ENCODE peak calls at places on chromosome 12, in seven cellular contexts. One of them, this sample, is unnamed.

GRCh38 chr12:96236221-96236822 is 42.1 kb downstream of the ELK3 start:
- DNase-seq in CD4-positive, alpha-beta T cell: peak
- DNase-seq in mesothelial cell of epicardium: no peak
- DNase-seq in stimulated activated CD4-positive, alpha-beta T cell treated with anti-CD3 and anti-CD28 coated beads, Interleukin-4, amount 100 ng/mL, for 48 hours: no peak
- DNase-seq in cardiac fibroblast: peak
- DNase-seq in IMR-90: peak
- DNase-seq in ELR: no peak
- DNase-seq in this sample: no peak

GRCh38 chr12:131738196-131738595 is 27.3 kb downstream of the SFSWAP start:
- DNase-seq in CD4-positive, alpha-beta T cell: no peak
- DNase-seq in mesothelial cell of epicardium: no peak
- DNase-seq in stimulated activated CD4-positive, alpha-beta T cell treated with anti-CD3 and anti-CD28 coated beads, Interleukin-4, amount 100 ng/mL, for 48 hours: no peak
- DNase-seq in cardiac fibroblast: no peak
- DNase-seq in IMR-90: no peak
- DNase-seq in ELR: no peak
- DNase-seq in this sample: no peak

GRCh38 chr12:1517734-1518485 is 76.5 kb downstream of the FBXL14 start:
- DNase-seq in CD4-positive, alpha-beta T cell: no peak
- DNase-seq in mesothelial cell of epicardium: no peak
- DNase-seq in stimulated activated CD4-positive, alpha-beta T cell treated with anti-CD3 and anti-CD28 coated beads, Interleukin-4, amount 100 ng/mL, for 48 hours: no peak
- DNase-seq in cardiac fibroblast: no peak
- DNase-seq in IMR-90: no peak
- DNase-seq in ELR: no peak
- DNase-seq in this sample: no peak

GRCh38 chr12:24078318-24078765 is 128.9 kb upstream of the SOX5 start:
- DNase-seq in CD4-positive, alpha-beta T cell: no peak
- DNase-seq in mesothelial cell of epicardium: no peak
- DNase-seq in stimulated activated CD4-positive, alpha-beta T cell treated with anti-CD3 and anti-CD28 coated beads, Interleukin-4, amount 100 ng/mL, for 48 hours: no peak
- DNase-seq in cardiac fibroblast: no peak
- DNase-seq in IMR-90: peak
- DNase-seq in ELR: peak
- DNase-seq in this sample: no peak

GRCh38 chr12:47811581-47812484 is 7.9 kb downstream of the HDAC7 start:
- DNase-seq in CD4-positive, alpha-beta T cell: no peak
- DNase-seq in mesothelial cell of epicardium: no peak
- DNase-seq in stimulated activated CD4-positive, alpha-beta T cell treated with anti-CD3 and anti-CD28 coated beads, Interleukin-4, amount 100 ng/mL, for 48 hours: no peak
- DNase-seq in cardiac fibroblast: peak
- DNase-seq in IMR-90: peak
- DNase-seq in ELR: peak
- DNase-seq in this sample: peak

GRCh38 chr12:33357181-33357580 is 82.4 kb downstream of the SYT10 start:
- DNase-seq in CD4-positive, alpha-beta T cell: no peak
- DNase-seq in mesothelial cell of epicardium: no peak
- DNase-seq in stimulated activated CD4-positive, alpha-beta T cell treated with anti-CD3 and anti-CD28 coated beads, Interleukin-4, amount 100 ng/mL, for 48 hours: no peak
- DNase-seq in cardiac fibroblast: no peak
- DNase-seq in IMR-90: no peak
- DNase-seq in ELR: no peak
- DNase-seq in this sample: no peak

GRCh38 chr12:114168061-114168460 is 201.9 kb upstream of the RBM19 start:
- DNase-seq in CD4-positive, alpha-beta T cell: no peak
- DNase-seq in mesothelial cell of epicardium: no peak
- DNase-seq in stimulated activated CD4-positive, alpha-beta T cell treated with anti-CD3 and anti-CD28 coated beads, Interleukin-4, amount 100 ng/mL, for 48 hours: no peak
- DNase-seq in cardiac fibroblast: peak
- DNase-seq in IMR-90: peak
- DNase-seq in ELR: peak
- DNase-seq in this sample: no peak

GRCh38 chr12:81683881-81684280 is 75.3 kb downstream of the PPFIA2 start:
- DNase-seq in CD4-positive, alpha-beta T cell: no peak
- DNase-seq in mesothelial cell of epicardium: no peak
- DNase-seq in stimulated activated CD4-positive, alpha-beta T cell treated with anti-CD3 and anti-CD28 coated beads, Interleukin-4, amount 100 ng/mL, for 48 hours: no peak
- DNase-seq in cardiac fibroblast: no peak
- DNase-seq in IMR-90: no peak
- DNase-seq in ELR: no peak
- DNase-seq in this sample: no peak

GRCh38 chr12:122681814-122682213 is 21.3 kb downstream of the HCAR2 start:
- DNase-seq in CD4-positive, alpha-beta T cell: no peak
- DNase-seq in mesothelial cell of epicardium: no peak
- DNase-seq in stimulated activated CD4-positive, alpha-beta T cell treated with anti-CD3 and anti-CD28 coated beads, Interleukin-4, amount 100 ng/mL, for 48 hours: no peak
- DNase-seq in cardiac fibroblast: peak
- DNase-seq in IMR-90: peak
- DNase-seq in ELR: no peak
- DNase-seq in this sample: no peak

GRCh38 chr12:72141381-72141780 is 130.8 kb upstream of the TRHDE start:
- DNase-seq in CD4-positive, alpha-beta T cell: no peak
- DNase-seq in mesothelial cell of epicardium: no peak
- DNase-seq in stimulated activated CD4-positive, alpha-beta T cell treated with anti-CD3 and anti-CD28 coated beads, Interleukin-4, amount 100 ng/mL, for 48 hours: no peak
- DNase-seq in cardiac fibroblast: no peak
- DNase-seq in IMR-90: peak
- DNase-seq in ELR: peak
- DNase-seq in this sample: peak

GRCh38 chr12:50088577-50089335 is 3.6 kb downstream of the SMARCD1 start:
- DNase-seq in CD4-positive, alpha-beta T cell: peak
- DNase-seq in mesothelial cell of epicardium: no peak
- DNase-seq in stimulated activated CD4-positive, alpha-beta T cell treated with anti-CD3 and anti-CD28 coated beads, Interleukin-4, amount 100 ng/mL, for 48 hours: peak
- DNase-seq in cardiac fibroblast: peak
- DNase-seq in IMR-90: peak
- DNase-seq in ELR: peak
- DNase-seq in this sample: peak

GRCh38 chr12:74849801-74850200 is 312.2 kb downstream of the ATXN7L3B start:
- DNase-seq in CD4-positive, alpha-beta T cell: no peak
- DNase-seq in mesothelial cell of epicardium: no peak
- DNase-seq in stimulated activated CD4-positive, alpha-beta T cell treated with anti-CD3 and anti-CD28 coated beads, Interleukin-4, amount 100 ng/mL, for 48 hours: no peak
- DNase-seq in cardiac fibroblast: no peak
- DNase-seq in IMR-90: no peak
- DNase-seq in ELR: peak
- DNase-seq in this sample: no peak

GRCh38 chr12:75476076-75476475 is 4.5 kb upstream of the GLIPR1 start:
- DNase-seq in CD4-positive, alpha-beta T cell: no peak
- DNase-seq in mesothelial cell of epicardium: no peak
- DNase-seq in stimulated activated CD4-positive, alpha-beta T cell treated with anti-CD3 and anti-CD28 coated beads, Interleukin-4, amount 100 ng/mL, for 48 hours: peak
- DNase-seq in cardiac fibroblast: no peak
- DNase-seq in IMR-90: no peak
- DNase-seq in ELR: no peak
- DNase-seq in this sample: no peak

GRCh38 chr12:49414364-49414763 is 47.1 kb downstream of the SPATS2 start:
- DNase-seq in CD4-positive, alpha-beta T cell: no peak
- DNase-seq in mesothelial cell of epicardium: no peak
- DNase-seq in stimulated activated CD4-positive, alpha-beta T cell treated with anti-CD3 and anti-CD28 coated beads, Interleukin-4, amount 100 ng/mL, for 48 hours: no peak
- DNase-seq in cardiac fibroblast: no peak
- DNase-seq in IMR-90: no peak
- DNase-seq in ELR: no peak
- DNase-seq in this sample: no peak

GRCh38 chr12:112309797-112310196 is 72.4 kb downstream of the HECTD4 start:
- DNase-seq in CD4-positive, alpha-beta T cell: no peak
- DNase-seq in mesothelial cell of epicardium: no peak
- DNase-seq in stimulated activated CD4-positive, alpha-beta T cell treated with anti-CD3 and anti-CD28 coated beads, Interleukin-4, amount 100 ng/mL, for 48 hours: no peak
- DNase-seq in cardiac fibroblast: no peak
- DNase-seq in IMR-90: peak
- DNase-seq in ELR: peak
- DNase-seq in this sample: peak

GRCh38 chr12:83016226-83016835 is 329.6 kb downstream of the TMTC2 start:
- DNase-seq in CD4-positive, alpha-beta T cell: no peak
- DNase-seq in mesothelial cell of epicardium: no peak
- DNase-seq in stimulated activated CD4-positive, alpha-beta T cell treated with anti-CD3 and anti-CD28 coated beads, Interleukin-4, amount 100 ng/mL, for 48 hours: no peak
- DNase-seq in cardiac fibroblast: peak
- DNase-seq in IMR-90: peak
- DNase-seq in ELR: peak
- DNase-seq in this sample: no peak

GRCh38 chr12:104370989-104371870 is 67.7 kb downstream of the EID3 start:
- DNase-seq in CD4-positive, alpha-beta T cell: no peak
- DNase-seq in mesothelial cell of epicardium: no peak
- DNase-seq in stimulated activated CD4-positive, alpha-beta T cell treated with anti-CD3 and anti-CD28 coated beads, Interleukin-4, amount 100 ng/mL, for 48 hours: no peak
- DNase-seq in cardiac fibroblast: peak
- DNase-seq in IMR-90: peak
- DNase-seq in ELR: peak
- DNase-seq in this sample: peak

GRCh38 chr12:17215754-17216153 is 609.8 kb upstream of the LMO3 start:
- DNase-seq in CD4-positive, alpha-beta T cell: no peak
- DNase-seq in mesothelial cell of epicardium: no peak
- DNase-seq in stimulated activated CD4-positive, alpha-beta T cell treated with anti-CD3 and anti-CD28 coated beads, Interleukin-4, amount 100 ng/mL, for 48 hours: no peak
- DNase-seq in cardiac fibroblast: no peak
- DNase-seq in IMR-90: no peak
- DNase-seq in ELR: peak
- DNase-seq in this sample: no peak

GRCh38 chr12:124569375-124570148 is 2.1 kb upstream of the NCOR2 start:
- DNase-seq in CD4-positive, alpha-beta T cell: no peak
- DNase-seq in mesothelial cell of epicardium: no peak
- DNase-seq in stimulated activated CD4-positive, alpha-beta T cell treated with anti-CD3 and anti-CD28 coated beads, Interleukin-4, amount 100 ng/mL, for 48 hours: no peak
- DNase-seq in cardiac fibroblast: no peak
- DNase-seq in IMR-90: no peak
- DNase-seq in ELR: no peak
- DNase-seq in this sample: no peak

GRCh38 chr12:89732511-89732910 is 23.9 kb upstream of the ATP2B1 start:
- DNase-seq in CD4-positive, alpha-beta T cell: no peak
- DNase-seq in mesothelial cell of epicardium: no peak
- DNase-seq in stimulated activated CD4-positive, alpha-beta T cell treated with anti-CD3 and anti-CD28 coated beads, Interleukin-4, amount 100 ng/mL, for 48 hours: no peak
- DNase-seq in cardiac fibroblast: no peak
- DNase-seq in IMR-90: no peak
- DNase-seq in ELR: peak
- DNase-seq in this sample: no peak

GRCh38 chr12:79255326-79255725 is 390.8 kb downstream of the SYT1 start:
- DNase-seq in CD4-positive, alpha-beta T cell: no peak
- DNase-seq in mesothelial cell of epicardium: no peak
- DNase-seq in stimulated activated CD4-positive, alpha-beta T cell treated with anti-CD3 and anti-CD28 coated beads, Interleukin-4, amount 100 ng/mL, for 48 hours: no peak
- DNase-seq in cardiac fibroblast: no peak
- DNase-seq in IMR-90: peak
- DNase-seq in ELR: peak
- DNase-seq in this sample: no peak

GRCh38 chr12:75979181-75979580 is 52.4 kb downstream of the PHLDA1 start:
- DNase-seq in CD4-positive, alpha-beta T cell: peak
- DNase-seq in mesothelial cell of epicardium: no peak
- DNase-seq in stimulated activated CD4-positive, alpha-beta T cell treated with anti-CD3 and anti-CD28 coated beads, Interleukin-4, amount 100 ng/mL, for 48 hours: no peak
- DNase-seq in cardiac fibroblast: no peak
- DNase-seq in IMR-90: peak
- DNase-seq in ELR: peak
- DNase-seq in this sample: no peak

GRCh38 chr12:58412466-58412865 is 471.1 kb downstream of the ATP23 start:
- DNase-seq in CD4-positive, alpha-beta T cell: no peak
- DNase-seq in mesothelial cell of epicardium: no peak
- DNase-seq in stimulated activated CD4-positive, alpha-beta T cell treated with anti-CD3 and anti-CD28 coated beads, Interleukin-4, amount 100 ng/mL, for 48 hours: no peak
- DNase-seq in cardiac fibroblast: peak
- DNase-seq in IMR-90: no peak
- DNase-seq in ELR: no peak
- DNase-seq in this sample: no peak

GRCh38 chr12:65656904-65657351 is 167.4 kb upstream of the HMGA2 start:
- DNase-seq in CD4-positive, alpha-beta T cell: no peak
- DNase-seq in mesothelial cell of epicardium: no peak
- DNase-seq in stimulated activated CD4-positive, alpha-beta T cell treated with anti-CD3 and anti-CD28 coated beads, Interleukin-4, amount 100 ng/mL, for 48 hours: no peak
- DNase-seq in cardiac fibroblast: peak
- DNase-seq in IMR-90: peak
- DNase-seq in ELR: peak
- DNase-seq in this sample: peak

GRCh38 chr12:6387541-6387940 is 3.6 kb downstream of the LTBR start:
- DNase-seq in CD4-positive, alpha-beta T cell: no peak
- DNase-seq in mesothelial cell of epicardium: no peak
- DNase-seq in stimulated activated CD4-positive, alpha-beta T cell treated with anti-CD3 and anti-CD28 coated beads, Interleukin-4, amount 100 ng/mL, for 48 hours: no peak
- DNase-seq in cardiac fibroblast: no peak
- DNase-seq in IMR-90: no peak
- DNase-seq in ELR: no peak
- DNase-seq in this sample: no peak

GRCh38 chr12:93514853-93515252 is 47.5 kb downstream of the MRPL42 start:
- DNase-seq in CD4-positive, alpha-beta T cell: no peak
- DNase-seq in mesothelial cell of epicardium: no peak
- DNase-seq in stimulated activated CD4-positive, alpha-beta T cell treated with anti-CD3 and anti-CD28 coated beads, Interleukin-4, amount 100 ng/mL, for 48 hours: no peak
- DNase-seq in cardiac fibroblast: peak
- DNase-seq in IMR-90: peak
- DNase-seq in ELR: peak
- DNase-seq in this sample: peak

GRCh38 chr12:80325167-80325959 is 118.7 kb upstream of the PTPRQ start:
- DNase-seq in CD4-positive, alpha-beta T cell: no peak
- DNase-seq in mesothelial cell of epicardium: no peak
- DNase-seq in stimulated activated CD4-positive, alpha-beta T cell treated with anti-CD3 and anti-CD28 coated beads, Interleukin-4, amount 100 ng/mL, for 48 hours: no peak
- DNase-seq in cardiac fibroblast: peak
- DNase-seq in IMR-90: no peak
- DNase-seq in ELR: no peak
- DNase-seq in this sample: no peak

GRCh38 chr12:87155616-87156015 is 873.6 kb downstream of the C12orf50 start:
- DNase-seq in CD4-positive, alpha-beta T cell: no peak
- DNase-seq in mesothelial cell of epicardium: no peak
- DNase-seq in stimulated activated CD4-positive, alpha-beta T cell treated with anti-CD3 and anti-CD28 coated beads, Interleukin-4, amount 100 ng/mL, for 48 hours: no peak
- DNase-seq in cardiac fibroblast: peak
- DNase-seq in IMR-90: peak
- DNase-seq in ELR: peak
- DNase-seq in this sample: no peak

GRCh38 chr12:41466762-41467270 is 278.7 kb downstream of the PDZRN4 start:
- DNase-seq in CD4-positive, alpha-beta T cell: no peak
- DNase-seq in mesothelial cell of epicardium: no peak
- DNase-seq in stimulated activated CD4-positive, alpha-beta T cell treated with anti-CD3 and anti-CD28 coated beads, Interleukin-4, amount 100 ng/mL, for 48 hours: no peak
- DNase-seq in cardiac fibroblast: peak
- DNase-seq in IMR-90: no peak
- DNase-seq in ELR: no peak
- DNase-seq in this sample: no peak

GRCh38 chr12:118742426-118742825 is 238.9 kb upstream of the SRRM4 start:
- DNase-seq in CD4-positive, alpha-beta T cell: no peak
- DNase-seq in mesothelial cell of epicardium: no peak
- DNase-seq in stimulated activated CD4-positive, alpha-beta T cell treated with anti-CD3 and anti-CD28 coated beads, Interleukin-4, amount 100 ng/mL, for 48 hours: no peak
- DNase-seq in cardiac fibroblast: no peak
- DNase-seq in IMR-90: no peak
- DNase-seq in ELR: no peak
- DNase-seq in this sample: no peak

GRCh38 chr12:76588881-76589565 is 29.5 kb upstream of the OSBPL8 start:
- DNase-seq in CD4-positive, alpha-beta T cell: no peak
- DNase-seq in mesothelial cell of epicardium: no peak
- DNase-seq in stimulated activated CD4-positive, alpha-beta T cell treated with anti-CD3 and anti-CD28 coated beads, Interleukin-4, amount 100 ng/mL, for 48 hours: no peak
- DNase-seq in cardiac fibroblast: peak
- DNase-seq in IMR-90: peak
- DNase-seq in ELR: peak
- DNase-seq in this sample: no peak

GRCh38 chr12:5514016-5514415 is 82.1 kb downstream of the NTF3 start:
- DNase-seq in CD4-positive, alpha-beta T cell: no peak
- DNase-seq in mesothelial cell of epicardium: no peak
- DNase-seq in stimulated activated CD4-positive, alpha-beta T cell treated with anti-CD3 and anti-CD28 coated beads, Interleukin-4, amount 100 ng/mL, for 48 hours: no peak
- DNase-seq in cardiac fibroblast: no peak
- DNase-seq in IMR-90: no peak
- DNase-seq in ELR: no peak
- DNase-seq in this sample: no peak

GRCh38 chr12:105480162-105480561 is 149.7 kb downstream of the C12orf75 start:
- DNase-seq in CD4-positive, alpha-beta T cell: no peak
- DNase-seq in mesothelial cell of epicardium: no peak
- DNase-seq in stimulated activated CD4-positive, alpha-beta T cell treated with anti-CD3 and anti-CD28 coated beads, Interleukin-4, amount 100 ng/mL, for 48 hours: no peak
- DNase-seq in cardiac fibroblast: no peak
- DNase-seq in IMR-90: peak
- DNase-seq in ELR: peak
- DNase-seq in this sample: no peak

GRCh38 chr12:4664111-4664510 is 15.2 kb downstream of the NDUFA9 start:
- DNase-seq in CD4-positive, alpha-beta T cell: no peak
- DNase-seq in mesothelial cell of epicardium: no peak
- DNase-seq in stimulated activated CD4-positive, alpha-beta T cell treated with anti-CD3 and anti-CD28 coated beads, Interleukin-4, amount 100 ng/mL, for 48 hours: no peak
- DNase-seq in cardiac fibroblast: peak
- DNase-seq in IMR-90: peak
- DNase-seq in ELR: peak
- DNase-seq in this sample: peak

GRCh38 chr12:128818065-128819022 is 5.4 kb downstream of the SLC15A4 start:
- DNase-seq in CD4-positive, alpha-beta T cell: no peak
- DNase-seq in mesothelial cell of epicardium: no peak
- DNase-seq in stimulated activated CD4-positive, alpha-beta T cell treated with anti-CD3 and anti-CD28 coated beads, Interleukin-4, amount 100 ng/mL, for 48 hours: no peak
- DNase-seq in cardiac fibroblast: peak
- DNase-seq in IMR-90: peak
- DNase-seq in ELR: peak
- DNase-seq in this sample: peak

GRCh38 chr12:16300706-16301105 is 23.2 kb upstream of the SLC15A5 start:
- DNase-seq in CD4-positive, alpha-beta T cell: no peak
- DNase-seq in mesothelial cell of epicardium: no peak
- DNase-seq in stimulated activated CD4-positive, alpha-beta T cell treated with anti-CD3 and anti-CD28 coated beads, Interleukin-4, amount 100 ng/mL, for 48 hours: no peak
- DNase-seq in cardiac fibroblast: peak
- DNase-seq in IMR-90: no peak
- DNase-seq in ELR: no peak
- DNase-seq in this sample: no peak

GRCh38 chr12:21650997-21651396 is 6.6 kb downstream of the LDHB start:
- DNase-seq in CD4-positive, alpha-beta T cell: no peak
- DNase-seq in mesothelial cell of epicardium: no peak
- DNase-seq in stimulated activated CD4-positive, alpha-beta T cell treated with anti-CD3 and anti-CD28 coated beads, Interleukin-4, amount 100 ng/mL, for 48 hours: no peak
- DNase-seq in cardiac fibroblast: no peak
- DNase-seq in IMR-90: no peak
- DNase-seq in ELR: no peak
- DNase-seq in this sample: no peak

GRCh38 chr12:104467346-104467837 is 10.6 kb downstream of the CHST11 start:
- DNase-seq in CD4-positive, alpha-beta T cell: no peak
- DNase-seq in mesothelial cell of epicardium: no peak
- DNase-seq in stimulated activated CD4-positive, alpha-beta T cell treated with anti-CD3 and anti-CD28 coated beads, Interleukin-4, amount 100 ng/mL, for 48 hours: no peak
- DNase-seq in cardiac fibroblast: no peak
- DNase-seq in IMR-90: no peak
- DNase-seq in ELR: no peak
- DNase-seq in this sample: no peak